ENCODE peak calls at places on chromosomes 2 and 18, in eight cellular contexts. One of them, this sample, is unnamed.

GRCh38 chr2:72999729-73000725 is 71.5 kb downstream of the SFXN5 start:
- ATAC-seq in Panc1: peak; percentile 33
- ATAC-seq in GM12878: no peak
- ATAC-seq in HCT116: peak; percentile 77
- ATAC-seq in K562: peak; percentile 47
- ATAC-seq in HepG2: no peak
- ATAC-seq in upper lobe of left lung: no peak
- ATAC-seq in GM23338: no peak
- ATAC-seq in this sample: no peak

GRCh38 chr2:144403940-144404339 is 116.0 kb downstream of the ZEB2 start:
- ATAC-seq in Panc1: no peak
- ATAC-seq in GM12878: no peak
- ATAC-seq in HCT116: no peak
- ATAC-seq in K562: no peak
- ATAC-seq in HepG2: peak; percentile 66
- ATAC-seq in upper lobe of left lung: no peak
- ATAC-seq in GM23338: no peak
- ATAC-seq in this sample: no peak

GRCh38 chr18:13258792-13259385 is 40.3 kb downstream of the LDLRAD4 start:
- ATAC-seq in Panc1: no peak
- ATAC-seq in GM12878: no peak
- ATAC-seq in HCT116: no peak
- ATAC-seq in K562: no peak
- ATAC-seq in HepG2: no peak
- ATAC-seq in upper lobe of left lung: peak; percentile 63
- ATAC-seq in GM23338: no peak
- ATAC-seq in this sample: peak; percentile 59

GRCh38 chr2:203404996-203405395 is 76.8 kb downstream of the ABI2 start:
- ATAC-seq in Panc1: no peak
- ATAC-seq in GM12878: no peak
- ATAC-seq in HCT116: peak; percentile 59
- ATAC-seq in K562: no peak
- ATAC-seq in HepG2: no peak
- ATAC-seq in upper lobe of left lung: no peak
- ATAC-seq in GM23338: no peak
- ATAC-seq in this sample: no peak

GRCh38 chr18:6729247-6730091 is at the start of gene ARHGAP28:
- ATAC-seq in Panc1: peak; percentile 92
- ATAC-seq in GM12878: peak; percentile 42
- ATAC-seq in HCT116: no peak
- ATAC-seq in K562: peak; percentile 97
- ATAC-seq in HepG2: peak; percentile 97
- ATAC-seq in upper lobe of left lung: peak; percentile 95
- ATAC-seq in GM23338: peak; percentile 90
- ATAC-seq in this sample: peak; percentile 92

GRCh38 chr2:45571940-45572339 is 39.1 kb downstream of the SRBD1 start:
- ATAC-seq in Panc1: no peak
- ATAC-seq in GM12878: no peak
- ATAC-seq in HCT116: no peak
- ATAC-seq in K562: no peak
- ATAC-seq in HepG2: no peak
- ATAC-seq in upper lobe of left lung: no peak
- ATAC-seq in GM23338: no peak
- ATAC-seq in this sample: no peak

GRCh38 chr18:58252166-58252565 is 208.1 kb downstream of the NEDD4L start:
- ATAC-seq in Panc1: no peak
- ATAC-seq in GM12878: no peak
- ATAC-seq in HCT116: no peak
- ATAC-seq in K562: no peak
- ATAC-seq in HepG2: no peak
- ATAC-seq in upper lobe of left lung: no peak
- ATAC-seq in GM23338: no peak
- ATAC-seq in this sample: no peak

GRCh38 chr2:229174794-229175529 is 96.1 kb downstream of the PID1 start:
- ATAC-seq in Panc1: no peak
- ATAC-seq in GM12878: no peak
- ATAC-seq in HCT116: no peak
- ATAC-seq in K562: no peak
- ATAC-seq in HepG2: no peak
- ATAC-seq in upper lobe of left lung: peak; percentile 18
- ATAC-seq in GM23338: no peak
- ATAC-seq in this sample: peak; percentile 72

GRCh38 chr2:236968101-236968886 is 117.4 kb upstream of the COPS8 start:
- ATAC-seq in Panc1: no peak
- ATAC-seq in GM12878: peak; percentile 29
- ATAC-seq in HCT116: no peak
- ATAC-seq in K562: no peak
- ATAC-seq in HepG2: peak; percentile 78
- ATAC-seq in upper lobe of left lung: no peak
- ATAC-seq in GM23338: no peak
- ATAC-seq in this sample: no peak

GRCh38 chr2:191866675-191867506 is 20.0 kb upstream of the CAVIN2 start:
- ATAC-seq in Panc1: peak; percentile 91
- ATAC-seq in GM12878: no peak
- ATAC-seq in HCT116: peak; percentile 79
- ATAC-seq in K562: peak; percentile 46
- ATAC-seq in HepG2: peak; percentile 90
- ATAC-seq in upper lobe of left lung: peak; percentile 93
- ATAC-seq in GM23338: no peak
- ATAC-seq in this sample: peak; percentile 93

GRCh38 chr2:197996583-197996982 is 192.2 kb downstream of the PLCL1 start:
- ATAC-seq in Panc1: no peak
- ATAC-seq in GM12878: no peak
- ATAC-seq in HCT116: no peak
- ATAC-seq in K562: peak; percentile 33
- ATAC-seq in HepG2: no peak
- ATAC-seq in upper lobe of left lung: no peak
- ATAC-seq in GM23338: no peak
- ATAC-seq in this sample: no peak

GRCh38 chr2:118061135-118061955 is 26.9 kb upstream of the INSIG2 start:
- ATAC-seq in Panc1: no peak
- ATAC-seq in GM12878: peak; percentile 87
- ATAC-seq in HCT116: peak; percentile 69
- ATAC-seq in K562: peak; percentile 73
- ATAC-seq in HepG2: peak; percentile 88
- ATAC-seq in upper lobe of left lung: peak; percentile 85
- ATAC-seq in GM23338: peak; percentile 87
- ATAC-seq in this sample: no peak

GRCh38 chr18:5534845-5535244 is 9.0 kb downstream of the EPB41L3 start:
- ATAC-seq in Panc1: no peak
- ATAC-seq in GM12878: no peak
- ATAC-seq in HCT116: no peak
- ATAC-seq in K562: no peak
- ATAC-seq in HepG2: no peak
- ATAC-seq in upper lobe of left lung: no peak
- ATAC-seq in GM23338: no peak
- ATAC-seq in this sample: no peak

DNA sequence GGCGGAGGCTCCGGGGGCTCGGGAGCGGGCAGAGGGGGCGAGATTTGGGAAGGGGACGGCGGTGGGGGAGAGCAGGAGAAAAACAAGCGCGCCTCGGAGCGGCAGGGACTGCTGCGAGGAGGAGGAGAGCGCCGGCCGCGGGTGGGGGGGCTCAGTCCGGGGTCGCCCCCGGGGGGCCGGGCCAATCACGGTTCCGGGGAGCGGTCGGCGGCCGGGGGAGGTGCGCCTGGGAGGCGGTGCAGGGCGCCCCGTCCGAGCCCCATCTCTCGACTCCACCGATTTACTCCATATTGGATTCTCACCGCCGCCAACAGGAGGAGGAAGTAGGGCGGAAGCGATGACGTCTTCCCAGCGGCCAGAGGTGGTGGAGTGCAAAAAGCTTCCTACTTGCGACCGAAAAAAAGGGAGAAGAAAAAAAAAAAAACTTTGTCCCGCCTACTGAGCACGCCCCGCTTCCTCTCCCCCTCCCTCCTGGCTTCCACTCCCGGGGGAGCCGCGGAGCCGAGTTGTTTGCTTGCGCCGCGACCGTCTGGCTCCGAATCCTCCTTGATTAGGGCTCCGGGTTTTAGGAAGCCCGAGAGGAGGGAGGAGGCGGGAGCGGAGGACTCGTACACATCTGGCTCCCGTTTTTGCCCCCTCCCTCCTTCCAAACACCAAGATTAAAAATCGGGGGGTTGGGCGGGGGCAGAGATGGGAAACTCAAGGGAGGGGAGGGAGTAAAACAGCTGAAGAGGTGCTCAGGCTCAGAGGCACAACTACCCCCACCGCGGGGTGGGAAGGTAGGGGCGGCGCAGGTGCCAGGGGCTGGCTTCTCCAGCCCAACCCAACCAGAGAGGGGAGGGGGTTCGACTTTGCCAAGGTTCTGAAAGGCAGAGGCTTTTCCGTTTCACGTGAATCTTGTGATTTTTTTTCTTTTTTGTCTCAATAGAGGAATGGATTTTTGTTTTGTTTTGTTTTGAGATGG is at the start of gene SPRED2:
- ATAC-seq in Panc1: peak; percentile 64
- ATAC-seq in GM12878: peak; percentile 38
- ATAC-seq in HCT116: peak; percentile 45
- ATAC-seq in K562: peak; percentile 64
- ATAC-seq in HepG2: peak; percentile 58
- ATAC-seq in upper lobe of left lung: peak; percentile 80
- ATAC-seq in GM23338: peak; percentile 35
- ATAC-seq in this sample: peak; percentile 67
- TF ChIP-seq POLR2AphosphoS5 in Panc1: peak; percentile 78
- TF ChIP-seq POLR2AphosphoS5 in GM12878: no peak
- TF ChIP-seq POLR2AphosphoS5 in HCT116: peak; percentile 91
- TF ChIP-seq POLR2AphosphoS5 in K562: peak; percentile 82
- TF ChIP-seq POLR2AphosphoS5 in HepG2: peak; percentile 82
- TF ChIP-seq POLR2AphosphoS5 in upper lobe of left lung: peak; percentile 88
- TF ChIP-seq POLR2AphosphoS5 in GM23338: peak; percentile 32
- TF ChIP-seq POLR2AphosphoS5 in this sample: peak; percentile 88

DNA sequence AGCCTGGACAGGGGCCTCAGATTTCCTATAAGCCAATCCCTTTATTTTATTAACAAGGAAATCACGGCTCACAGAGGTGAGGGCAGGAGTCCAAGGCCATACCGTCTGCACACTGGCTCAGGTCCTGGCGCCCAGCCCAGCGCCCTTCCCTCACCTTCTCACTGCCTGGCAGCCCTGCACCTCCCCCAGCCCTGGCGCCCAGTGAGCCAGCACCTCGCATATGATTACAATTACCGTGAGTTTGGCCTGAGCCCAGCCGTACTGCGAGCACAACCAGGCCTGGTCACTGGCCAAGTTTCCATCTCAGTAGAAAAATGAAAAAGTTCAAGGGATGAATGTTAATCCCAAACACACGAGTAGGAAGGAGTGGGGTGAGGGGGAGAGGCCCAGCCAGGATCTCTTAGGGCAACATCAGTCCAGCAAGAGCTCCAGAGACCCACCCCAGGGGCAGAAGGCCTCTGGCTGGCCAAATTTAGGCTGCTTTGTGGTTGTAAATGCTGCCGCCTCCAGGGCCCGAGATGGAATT is 68.4 kb downstream of the MCFD2 start:
- ATAC-seq in Panc1: peak; percentile 46
- ATAC-seq in GM12878: no peak
- ATAC-seq in HCT116: peak; percentile 72
- ATAC-seq in K562: no peak
- ATAC-seq in HepG2: peak; percentile 79
- ATAC-seq in upper lobe of left lung: peak; percentile 75
- ATAC-seq in GM23338: peak; percentile 43
- ATAC-seq in this sample: peak; percentile 89
- TF ChIP-seq POLR2AphosphoS5 in Panc1: no peak
- TF ChIP-seq POLR2AphosphoS5 in GM12878: no peak
- TF ChIP-seq POLR2AphosphoS5 in HCT116: peak; percentile 37
- TF ChIP-seq POLR2AphosphoS5 in K562: no peak
- TF ChIP-seq POLR2AphosphoS5 in HepG2: no peak
- TF ChIP-seq POLR2AphosphoS5 in upper lobe of left lung: peak; percentile 89
- TF ChIP-seq POLR2AphosphoS5 in GM23338: no peak
- TF ChIP-seq POLR2AphosphoS5 in this sample: peak; percentile 99

DNA sequence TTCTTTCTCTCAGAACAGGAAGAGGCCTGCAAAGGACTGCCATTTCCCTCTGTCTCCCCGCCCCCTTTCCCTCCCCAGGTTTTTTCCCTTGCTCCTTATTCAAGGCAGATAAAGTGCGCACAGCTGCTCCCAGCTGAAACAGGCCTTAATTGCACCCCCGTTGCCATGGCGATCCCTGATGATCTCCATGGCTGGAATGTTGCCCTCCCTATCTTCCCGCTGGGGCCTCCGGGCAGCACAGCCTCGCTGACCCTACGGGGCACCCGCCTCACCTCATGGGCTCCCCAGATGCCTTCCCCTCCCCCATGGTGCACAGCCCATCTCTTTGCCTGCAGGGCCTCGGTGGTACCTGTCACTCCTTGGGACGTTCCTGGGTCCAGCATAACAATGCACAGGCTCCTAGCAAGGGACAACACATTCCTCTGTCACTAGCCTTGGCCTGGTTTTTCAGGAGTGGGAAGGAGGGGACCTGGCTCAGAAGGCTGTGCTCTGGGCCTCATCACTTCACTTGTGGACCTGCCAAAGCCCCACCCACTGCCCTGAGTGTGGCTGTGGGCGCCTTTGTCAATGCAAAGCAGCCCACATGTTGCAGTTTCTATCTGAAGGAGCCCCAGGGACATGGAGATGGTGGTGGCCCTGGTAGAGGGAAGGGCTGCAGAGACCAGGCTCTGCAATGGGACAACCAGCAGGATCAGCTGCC is 115.0 kb downstream of the CELF4 start:
- ATAC-seq in Panc1: no peak
- ATAC-seq in GM12878: no peak
- ATAC-seq in HCT116: no peak
- ATAC-seq in K562: no peak
- ATAC-seq in HepG2: no peak
- ATAC-seq in upper lobe of left lung: no peak
- ATAC-seq in GM23338: peak; percentile 79
- ATAC-seq in this sample: no peak
- TF ChIP-seq POLR2AphosphoS5 in Panc1: no peak
- TF ChIP-seq POLR2AphosphoS5 in GM12878: no peak
- TF ChIP-seq POLR2AphosphoS5 in HCT116: no peak
- TF ChIP-seq POLR2AphosphoS5 in K562: no peak
- TF ChIP-seq POLR2AphosphoS5 in HepG2: no peak
- TF ChIP-seq POLR2AphosphoS5 in upper lobe of left lung: peak; percentile 13
- TF ChIP-seq POLR2AphosphoS5 in GM23338: no peak
- TF ChIP-seq POLR2AphosphoS5 in this sample: no peak

GRCh38 chr2:28415715-28416114 is 23.1 kb downstream of the FOSL2 start:
- ATAC-seq in Panc1: no peak
- ATAC-seq in GM12878: no peak
- ATAC-seq in HCT116: no peak
- ATAC-seq in K562: no peak
- ATAC-seq in HepG2: no peak
- ATAC-seq in upper lobe of left lung: no peak
- ATAC-seq in GM23338: no peak
- ATAC-seq in this sample: no peak

GRCh38 chr2:28413152-28413895 is 20.7 kb downstream of the FOSL2 start:
- ATAC-seq in Panc1: peak; percentile 78
- ATAC-seq in GM12878: peak; percentile 73
- ATAC-seq in HCT116: no peak
- ATAC-seq in K562: peak; percentile 70
- ATAC-seq in HepG2: peak; percentile 72
- ATAC-seq in upper lobe of left lung: peak; percentile 24
- ATAC-seq in GM23338: peak; percentile 85
- ATAC-seq in this sample: no peak

GRCh38 chr2:28413896-28414290 is 21.2 kb downstream of the FOSL2 start:
- ATAC-seq in Panc1: no peak
- ATAC-seq in GM12878: no peak
- ATAC-seq in HCT116: no peak
- ATAC-seq in K562: no peak
- ATAC-seq in HepG2: no peak
- ATAC-seq in upper lobe of left lung: no peak
- ATAC-seq in GM23338: peak; percentile 54
- ATAC-seq in this sample: no peak

GRCh38 chr2:28415010-28415409 is 22.4 kb downstream of the FOSL2 start:
- ATAC-seq in Panc1: no peak
- ATAC-seq in GM12878: no peak
- ATAC-seq in HCT116: no peak
- ATAC-seq in K562: peak; percentile 35
- ATAC-seq in HepG2: no peak
- ATAC-seq in upper lobe of left lung: no peak
- ATAC-seq in GM23338: peak; percentile 36
- ATAC-seq in this sample: peak; percentile 33

GRCh38 chr2:28414583-28414982 is 21.9 kb downstream of the FOSL2 start:
- ATAC-seq in Panc1: no peak
- ATAC-seq in GM12878: no peak
- ATAC-seq in HCT116: no peak
- ATAC-seq in K562: no peak
- ATAC-seq in HepG2: no peak
- ATAC-seq in upper lobe of left lung: no peak
- ATAC-seq in GM23338: no peak
- ATAC-seq in this sample: no peak
- TF ChIP-seq POLR2AphosphoS5 in Panc1: no peak
- TF ChIP-seq POLR2AphosphoS5 in GM12878: no peak
- TF ChIP-seq POLR2AphosphoS5 in HCT116: no peak
- TF ChIP-seq POLR2AphosphoS5 in K562: no peak
- TF ChIP-seq POLR2AphosphoS5 in HepG2: no peak
- TF ChIP-seq POLR2AphosphoS5 in upper lobe of left lung: no peak
- TF ChIP-seq POLR2AphosphoS5 in GM23338: no peak
- TF ChIP-seq POLR2AphosphoS5 in this sample: no peak